ENCODE peak calls at places on chromosome 14, in six cellular contexts. F is A549, T is HepG2, P is K562, I is H1, S is GM12878. V is an unnamed sample.

GRCh38 chr14:35400707-35401421 is 3.7 kb downstream of the NFKBIA start:
- DNase-seq in F (no peak), T (peak), P (no peak), I (no peak), S (no peak), V (no peak)

GRCh38 chr14:30551460-30551859 is 7.5 kb upstream of the G2E3 start:
- DNase-seq in F (no peak), T (peak), P (no peak), I (no peak), S (no peak), V (no peak)

GRCh38 chr14:24297190-24297964 is 2.2 kb downstream of the DHRS1 start:
- DNase-seq in F (peak), T (peak), P (no peak), I (no peak), S (no peak), V (peak)

GRCh38 chr14:61661471-61661988 is 33.8 kb upstream of the HIF1A start:
- DNase-seq in F (no peak), T (no peak), P (no peak), I (no peak), S (peak), V (no peak)

GRCh38 chr14:91755560-91755959 is 23.7 kb upstream of the CATSPERB start:
- DNase-seq in F (peak), T (peak), P (no peak), I (no peak), S (no peak), V (no peak)

GRCh38 chr14:90060965-90061848 is 587 bp upstream of the KCNK13 start:
- DNase-seq in F (no peak), T (no peak), P (peak), I (no peak), S (no peak), V (peak)

GRCh38 chr14:93784878-93785277 is 3.4 kb downstream of the PRIMA1 start:
- DNase-seq in F (no peak), T (no peak), P (no peak), I (no peak), S (no peak), V (peak)

GRCh38 chr14:36944307-36945010 is 227.9 kb downstream of the SLC25A21 start:
- DNase-seq in F (peak), T (no peak), P (no peak), I (no peak), S (no peak), V (no peak)

GRCh38 chr14:76968621-76969063 is 59.9 kb downstream of the IRF2BPL start:
- DNase-seq in F (no peak), T (peak), P (no peak), I (no peak), S (no peak), V (no peak)

GRCh38 chr14:65333926-65334687 is 78.4 kb upstream of the FUT8 start:
- DNase-seq in F (no peak), T (no peak), P (no peak), I (no peak), S (no peak), V (no peak)

GRCh38 chr14:73237786-73238261 is 518 bp downstream of the PAPLN start:
- DNase-seq in F (no peak), T (no peak), P (no peak), I (no peak), S (no peak), V (peak)

GRCh38 chr14:61335049-61335448 is 13.7 kb downstream of the PRKCH start:
- DNase-seq in F (no peak), T (no peak), P (no peak), I (no peak), S (no peak), V (no peak)

GRCh38 chr14:38989917-38990546 is 113.0 kb downstream of the SEC23A start:
- DNase-seq in F (no peak), T (no peak), P (no peak), I (no peak), S (peak), V (no peak)

GRCh38 chr14:88993946-88994345 is 169.5 kb downstream of the TTC8 start:
- DNase-seq in F (peak), T (no peak), P (no peak), I (no peak), S (no peak), V (no peak)

GRCh38 chr14:66228267-66228970 is 257.8 kb upstream of the CCDC196 start:
- DNase-seq in F (peak), T (no peak), P (no peak), I (no peak), S (no peak), V (no peak)

GRCh38 chr14:74948228-74949175 is 6.9 kb downstream of the PGF start:
- DNase-seq in F (no peak), T (no peak), P (no peak), I (no peak), S (no peak), V (no peak)

GRCh38 chr14:30972882-30973582 is 52.4 kb upstream of the AP4S1 start:
- DNase-seq in F (no peak), T (no peak), P (no peak), I (no peak), S (no peak), V (no peak)

GRCh38 chr14:75452900-75453816 is 25.3 kb downstream of the JDP2 start:
- DNase-seq in F (peak), T (peak), P (no peak), I (peak), S (no peak), V (peak)

GRCh38 chr14:89672636-89673279 is 255.7 kb upstream of the FOXN3 start:
- DNase-seq in F (no peak), T (peak), P (no peak), I (no peak), S (no peak), V (no peak)

GRCh38 chr14:34722723-34723545 is 8.5 kb upstream of the CFL2 start:
- DNase-seq in F (peak), T (peak), P (peak), I (no peak), S (no peak), V (peak)

GRCh38 chr14:79480212-79480611 is 731.1 kb downstream of the DIO2 start:
- DNase-seq in F (no peak), T (no peak), P (no peak), I (no peak), S (no peak), V (no peak)

GRCh38 chr14:59870277-59871165 is at the start of gene RTN1:
- DNase-seq in F (peak), T (no peak), P (peak), I (peak), S (no peak), V (peak)

GRCh38 chr14:95533391-95533821 is 1.4 kb upstream of the GLRX5 start:
- DNase-seq in F (peak), T (peak), P (no peak), I (no peak), S (no peak), V (peak)

GRCh38 chr14:95915326-95915725 is 38.7 kb downstream of the TUNAR start:
- DNase-seq in F (no peak), T (no peak), P (no peak), I (peak), S (no peak), V (no peak)

GRCh38 chr14:104692261-104692938 is 3.0 kb downstream of the INF2 start:
- DNase-seq in F (no peak), T (no peak), P (no peak), I (no peak), S (no peak), V (no peak)

GRCh38 chr14:82046512-82047226 is 513.0 kb upstream of the SEL1L start:
- DNase-seq in F (no peak), T (no peak), P (no peak), I (no peak), S (no peak), V (no peak)

GRCh38 chr14:37131205-37131604 is 41.2 kb downstream of the SLC25A21 start:
- DNase-seq in F (no peak), T (no peak), P (no peak), I (no peak), S (no peak), V (no peak)

GRCh38 chr14:100213587-100213955 is 25.4 kb upstream of the YY1 start:
- DNase-seq in F (no peak), T (no peak), P (no peak), I (no peak), S (no peak), V (no peak)

GRCh38 chr14:100215330-100215885 is 23.5 kb upstream of the YY1 start:
- DNase-seq in F (no peak), T (no peak), P (peak), I (no peak), S (no peak), V (no peak)

GRCh38 chr14:100212476-100213333 is 26.2 kb upstream of the YY1 start:
- DNase-seq in F (no peak), T (no peak), P (peak), I (no peak), S (no peak), V (no peak)

GRCh38 chr14:100214768-100215079 is 24.2 kb upstream of the YY1 start:
- DNase-seq in F (no peak), T (no peak), P (no peak), I (no peak), S (no peak), V (no peak)

DNA sequence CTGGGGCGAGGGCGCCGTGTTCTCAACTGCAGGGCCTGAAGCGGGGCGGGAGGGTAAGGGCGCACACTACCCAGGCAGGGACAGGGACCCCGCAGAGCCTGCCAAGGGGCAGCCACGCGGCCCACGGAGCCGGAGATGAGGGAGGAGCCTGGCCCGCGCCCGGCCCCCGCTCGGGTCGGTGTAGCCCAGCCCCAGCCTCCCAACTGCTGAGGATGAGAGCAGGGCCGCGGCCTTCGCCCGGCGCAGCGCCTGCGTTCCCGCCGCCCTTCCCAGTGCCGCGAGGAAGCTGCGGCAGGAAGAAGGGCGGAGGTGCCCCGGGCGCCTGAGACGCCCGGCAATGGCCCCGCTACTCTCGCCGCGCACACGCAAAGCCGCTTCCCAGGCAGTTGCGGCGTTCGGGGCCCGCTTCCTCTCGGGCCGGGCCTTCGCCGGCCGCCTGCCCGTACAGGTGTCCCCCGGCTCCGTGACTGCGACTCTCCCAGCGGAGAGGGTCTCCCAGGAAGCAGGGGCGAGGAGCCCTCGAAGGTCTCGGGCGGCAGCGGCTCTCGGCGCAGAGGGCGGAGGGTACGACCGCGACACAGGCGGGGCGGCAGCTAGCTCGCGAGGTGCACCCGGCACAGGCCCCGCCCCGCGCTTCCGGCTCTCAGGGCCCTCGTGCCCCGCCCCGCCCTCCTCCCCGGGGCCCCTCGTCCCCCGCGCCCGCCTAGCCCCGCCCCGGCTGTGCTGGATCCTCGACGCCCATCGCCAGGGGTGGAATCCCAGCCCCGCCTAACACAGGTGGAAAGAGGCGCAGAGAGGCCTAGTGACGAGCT is 24.8 kb upstream of the YY1 start:
- DNase-seq in F (peak), T (peak), P (peak), I (peak), S (no peak), V (peak)
- TF ChIP-seq CHD2 in F (no peak), T (peak), P (no peak), I (no peak), S (peak), V (no peak)

DNA sequence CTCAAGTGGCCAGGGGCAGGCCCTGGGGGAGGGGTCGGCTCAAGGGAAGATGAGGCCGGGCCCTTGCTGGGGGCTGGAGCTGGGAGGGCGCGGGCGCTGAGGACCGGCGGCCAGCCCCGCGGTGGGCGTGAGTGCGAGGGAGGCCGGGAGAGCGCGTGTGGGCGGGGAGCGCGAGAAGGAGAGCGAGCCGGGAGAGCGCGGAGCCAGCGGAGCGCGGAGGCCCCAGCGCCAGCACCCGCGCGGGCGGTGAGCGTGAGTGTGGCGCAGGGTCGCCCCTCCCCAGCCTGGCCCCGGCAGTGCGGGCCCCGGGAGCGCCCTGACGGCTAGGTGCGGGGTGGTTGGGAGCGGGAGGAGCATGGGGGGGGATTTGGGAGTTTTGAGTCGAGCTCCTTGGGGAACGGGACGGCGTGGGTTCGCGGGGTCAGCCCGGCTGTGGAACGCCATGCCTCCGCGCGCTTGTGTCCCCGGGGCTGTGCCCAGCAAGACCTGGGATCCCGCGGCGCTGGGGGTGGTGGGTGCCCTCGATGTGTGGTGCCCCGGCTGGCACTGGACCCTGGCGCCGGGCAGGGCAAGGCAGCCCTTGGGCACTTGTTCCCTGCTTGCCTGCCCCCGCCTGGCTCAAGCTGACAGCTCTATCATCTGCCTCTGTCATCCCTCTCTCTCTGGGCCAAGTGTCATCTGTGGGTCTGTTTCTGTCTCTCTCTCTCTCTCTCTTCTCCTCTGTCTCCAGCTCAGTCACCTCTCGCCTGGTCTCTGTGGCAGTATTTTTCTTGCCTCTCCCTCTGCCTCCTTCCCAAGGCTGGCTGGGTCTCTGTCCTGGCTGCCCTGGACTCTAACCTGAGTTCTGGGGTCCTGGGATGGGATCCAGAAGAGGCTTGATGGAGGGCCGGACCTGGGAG is at the start of gene LBHD2:
- DNase-seq in F (no peak), T (no peak), P (peak), I (no peak), S (no peak), V (peak)
- TF ChIP-seq CHD2 in F (no peak), T (no peak), P (no peak), I (no peak), S (no peak), V (no peak)

DNA sequence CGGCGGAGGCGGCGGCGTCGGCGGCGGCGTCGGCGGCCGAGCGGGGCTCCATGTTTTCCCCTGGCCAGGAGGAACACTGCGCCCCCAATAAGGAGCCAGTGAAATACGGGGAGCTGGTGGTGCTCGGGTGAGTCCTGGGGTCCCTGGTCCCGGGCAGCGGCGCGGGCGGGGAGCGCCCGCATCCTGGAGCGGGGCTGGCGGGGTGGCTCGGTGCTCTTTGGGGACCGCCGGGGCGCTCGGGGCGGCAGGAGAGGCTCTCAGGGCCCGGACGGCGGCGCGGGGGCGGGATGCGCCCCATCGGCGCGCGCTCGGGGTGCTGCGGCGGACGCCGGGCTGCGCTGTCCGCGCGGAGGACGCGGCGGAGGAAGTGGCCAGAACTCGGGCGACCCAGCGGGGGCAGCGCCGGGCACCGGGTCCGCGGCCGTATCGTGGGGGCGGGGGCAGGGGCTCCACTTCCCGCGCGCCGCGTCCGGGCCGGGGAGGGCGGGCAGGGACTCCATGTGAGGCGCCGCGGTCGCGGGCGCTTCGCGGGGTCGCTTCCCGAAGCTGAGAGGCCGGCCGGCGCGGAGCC is 485 bp downstream of the PELI2 start:
- DNase-seq in F (no peak), T (no peak), P (peak), I (no peak), S (no peak), V (peak)
- TF ChIP-seq CHD2 in F (no peak), T (no peak), P (no peak), I (no peak), S (no peak), V (no peak)

GRCh38 chr14:28830115-28830534 is 63.5 kb downstream of the FOXG1 start:
- DNase-seq in F (no peak), T (no peak), P (peak), I (no peak), S (no peak), V (no peak)
- TF ChIP-seq CHD2 in F (no peak), T (no peak), P (peak), I (no peak), S (no peak), V (no peak)

GRCh38 chr14:23070262-23071129 is 13.2 kb upstream of the CDH24 start:
- DNase-seq in F (no peak), T (no peak), P (peak), I (no peak), S (no peak), V (no peak)
- TF ChIP-seq CHD2 in F (no peak), T (no peak), P (no peak), I (no peak), S (no peak), V (no peak)

GRCh38 chr14:103690332-103690731 is 24.9 kb downstream of the XRCC3 start:
- DNase-seq in F (no peak), T (no peak), P (no peak), I (no peak), S (no peak), V (no peak)

GRCh38 chr14:103687712-103688111 is 27.5 kb downstream of the XRCC3 start:
- DNase-seq in F (no peak), T (no peak), P (no peak), I (no peak), S (no peak), V (no peak)

GRCh38 chr14:103688441-103688840 is 26.8 kb downstream of the XRCC3 start:
- DNase-seq in F (no peak), T (no peak), P (no peak), I (no peak), S (no peak), V (no peak)

GRCh38 chr14:103686831-103687485 is 28.3 kb downstream of the XRCC3 start:
- DNase-seq in F (no peak), T (no peak), P (no peak), I (no peak), S (no peak), V (no peak)

DNA sequence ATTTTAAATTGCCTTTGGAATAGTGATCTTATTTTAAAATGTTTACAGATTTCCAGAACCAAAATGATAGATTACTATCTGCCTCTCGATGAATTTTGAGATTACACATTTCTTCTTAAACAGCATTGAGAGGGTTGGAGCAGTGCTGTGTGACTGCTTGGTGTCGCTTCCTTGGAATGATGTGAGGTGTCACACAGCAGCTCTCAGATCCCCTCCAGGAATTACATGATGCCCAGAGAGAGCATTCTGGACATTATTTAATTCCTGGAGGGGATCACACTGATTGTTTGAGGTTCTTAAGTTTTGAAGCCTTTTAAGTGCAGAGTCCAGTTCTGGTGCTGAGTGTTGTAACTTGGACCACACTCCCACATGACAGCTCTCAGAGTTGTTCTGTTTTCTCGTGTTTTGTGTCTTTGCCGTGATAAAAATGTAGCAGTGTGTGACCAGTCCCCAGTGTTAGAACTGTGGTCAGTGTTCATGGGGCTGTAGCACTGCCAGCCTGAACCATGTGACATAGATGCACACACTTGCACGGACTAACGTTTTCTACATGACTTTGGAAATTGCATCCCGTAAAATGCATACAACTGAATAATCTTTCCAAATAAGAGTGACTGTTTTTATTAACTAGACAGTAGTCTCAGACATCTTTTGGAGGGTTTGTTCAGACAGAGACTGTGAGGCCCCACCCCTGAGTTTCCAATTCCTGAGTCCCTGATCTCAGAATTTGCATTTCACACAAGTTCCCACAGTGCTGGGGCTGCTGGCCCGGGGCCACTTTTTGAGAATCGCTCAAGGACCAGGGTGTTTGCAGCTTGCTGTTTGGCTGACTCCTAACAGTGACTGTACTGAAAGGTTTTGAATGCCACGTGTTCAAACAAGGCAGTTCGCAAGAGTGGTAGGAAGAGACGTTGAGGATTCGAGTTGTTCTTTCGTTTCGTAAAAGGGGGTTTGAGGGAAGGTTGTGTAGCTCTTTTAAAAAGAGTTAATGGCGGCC is 26.0 kb downstream of the XRCC3 start:
- DNase-seq in F (no peak), T (no peak), P (no peak), I (no peak), S (peak), V (no peak)
- TF ChIP-seq CHD2 in F (no peak), T (no peak), P (no peak), I (no peak), S (no peak), V (no peak)

V was measured in SK-N-SH.